ENCODE peak calls at places on chromosomes 3 and 15, in eight cellular contexts. One of them, this sample, is unnamed.

GRCh38 chr3:11195721-11196332 is 41.5 kb downstream of the HRH1 start:
- DNase-seq in spleen: no peak
- DNase-seq in lower leg skin: no peak
- DNase-seq in upper lobe of left lung: no peak
- DNase-seq in uterus: no peak
- DNase-seq in IMR-90: peak
- DNase-seq in GM12891: no peak
- DNase-seq in A549: no peak
- DNase-seq in this sample: no peak

GRCh38 chr3:57080171-57080570 is 19.7 kb downstream of the SPATA12 start:
- DNase-seq in IMR-90: no peak
- DNase-seq in lower leg skin: no peak
- DNase-seq in spleen: no peak
- DNase-seq in uterus: no peak
- DNase-seq in A549: no peak
- DNase-seq in GM12891: no peak
- DNase-seq in upper lobe of left lung: no peak
- DNase-seq in this sample: no peak

GRCh38 chr3:160566499-160566898 is 1.1 kb upstream of the KPNA4 start:
- DNase-seq in spleen: no peak
- DNase-seq in upper lobe of left lung: no peak
- DNase-seq in lower leg skin: no peak
- DNase-seq in uterus: no peak
- DNase-seq in IMR-90: no peak
- DNase-seq in GM12891: no peak
- DNase-seq in A549: no peak
- DNase-seq in this sample: no peak

GRCh38 chr15:60758961-60759729 is 280.2 kb upstream of the ICE2 start:
- DNase-seq in IMR-90: peak
- DNase-seq in uterus: no peak
- DNase-seq in GM12891: no peak
- DNase-seq in lower leg skin: no peak
- DNase-seq in spleen: no peak
- DNase-seq in upper lobe of left lung: no peak
- DNase-seq in A549: no peak
- DNase-seq in this sample: no peak

GRCh38 chr15:82300883-82301282 is 38.3 kb downstream of the SAXO2 start:
- DNase-seq in uterus: no peak
- DNase-seq in A549: no peak
- DNase-seq in IMR-90: no peak
- DNase-seq in spleen: no peak
- DNase-seq in upper lobe of left lung: no peak
- DNase-seq in GM12891: no peak
- DNase-seq in lower leg skin: no peak
- DNase-seq in this sample: no peak

GRCh38 chr3:46186856-46187700 is 21.0 kb downstream of the CCR1 start:
- DNase-seq in IMR-90: no peak
- DNase-seq in spleen: no peak
- DNase-seq in uterus: no peak
- DNase-seq in upper lobe of left lung: no peak
- DNase-seq in GM12891: peak
- DNase-seq in lower leg skin: no peak
- DNase-seq in A549: no peak
- DNase-seq in this sample: peak

GRCh38 chr15:80490431-80490990 is 86.3 kb downstream of the ARNT2 start:
- DNase-seq in upper lobe of left lung: no peak
- DNase-seq in A549: no peak
- DNase-seq in uterus: no peak
- DNase-seq in spleen: no peak
- DNase-seq in GM12891: no peak
- DNase-seq in IMR-90: no peak
- DNase-seq in lower leg skin: peak
- DNase-seq in this sample: no peak

GRCh38 chr3:64063207-64063981 is 40.1 kb upstream of the PSMD6 start:
- DNase-seq in upper lobe of left lung: no peak
- DNase-seq in A549: peak
- DNase-seq in lower leg skin: no peak
- DNase-seq in uterus: no peak
- DNase-seq in spleen: no peak
- DNase-seq in GM12891: no peak
- DNase-seq in IMR-90: peak
- DNase-seq in this sample: no peak

GRCh38 chr3:77887611-77888010 is 847.7 kb downstream of the ROBO2 start:
- DNase-seq in A549: no peak
- DNase-seq in uterus: no peak
- DNase-seq in upper lobe of left lung: no peak
- DNase-seq in GM12891: no peak
- DNase-seq in IMR-90: peak
- DNase-seq in spleen: no peak
- DNase-seq in lower leg skin: no peak
- DNase-seq in this sample: no peak

DNA sequence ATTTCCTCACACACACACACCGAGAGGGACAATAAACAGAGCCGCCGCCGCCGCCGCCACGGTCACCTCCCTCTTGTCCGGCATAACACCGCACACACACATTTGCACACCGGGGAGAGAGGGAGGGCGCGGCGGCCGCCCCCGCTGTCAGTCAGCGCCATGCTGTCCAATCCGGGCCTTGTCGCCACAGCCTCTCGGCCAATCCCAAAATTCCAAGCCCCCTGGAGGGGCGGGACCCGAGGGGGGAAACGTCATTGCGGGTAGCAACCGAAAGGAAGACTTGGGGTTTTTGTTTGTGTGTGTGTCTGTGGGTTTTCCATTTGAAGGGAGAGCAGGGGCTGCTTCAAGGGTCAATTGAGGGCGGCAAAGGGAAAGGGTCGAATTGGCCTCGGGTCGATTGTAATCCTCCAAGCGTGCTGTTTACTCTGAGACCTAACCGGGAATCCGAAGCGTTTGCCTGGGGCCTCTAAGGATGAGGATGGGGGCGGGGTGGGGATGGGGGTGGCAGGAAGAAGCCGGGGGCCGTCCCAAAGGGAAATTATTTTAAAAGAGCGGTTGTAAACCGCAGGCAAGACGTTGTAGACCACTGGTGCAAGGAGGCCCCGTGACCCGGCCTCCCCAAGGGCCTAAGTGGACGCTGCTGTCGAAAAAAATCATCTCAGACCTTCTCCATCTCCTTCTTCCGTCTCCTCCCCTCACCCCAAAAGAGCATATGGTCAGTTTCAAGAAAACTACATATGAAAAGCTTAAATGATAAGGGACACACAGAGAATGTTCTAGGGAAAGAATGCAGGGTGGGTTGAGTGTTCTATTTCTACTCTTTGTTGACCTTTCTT is at the start of gene TOP2B:
- DNase-seq in IMR-90: peak
- DNase-seq in spleen: peak
- DNase-seq in A549: peak
- DNase-seq in GM12891: peak
- DNase-seq in lower leg skin: peak
- DNase-seq in uterus: peak
- DNase-seq in upper lobe of left lung: peak
- DNase-seq in this sample: peak
- TF ChIP-seq POLR2A in IMR-90: peak
- TF ChIP-seq POLR2A in spleen: peak
- TF ChIP-seq POLR2A in A549: peak
- TF ChIP-seq POLR2A in GM12891: peak
- TF ChIP-seq POLR2A in lower leg skin: peak
- TF ChIP-seq POLR2A in uterus: peak
- TF ChIP-seq POLR2A in upper lobe of left lung: no peak
- TF ChIP-seq POLR2A in this sample: peak

GRCh38 chr3:49273825-49274532 is 3.1 kb downstream of the C3orf62 start:
- DNase-seq in upper lobe of left lung: no peak
- DNase-seq in IMR-90: no peak
- DNase-seq in GM12891: no peak
- DNase-seq in A549: no peak
- DNase-seq in lower leg skin: no peak
- DNase-seq in spleen: no peak
- DNase-seq in uterus: no peak
- DNase-seq in this sample: no peak

GRCh38 chr3:49279376-49279775 is 2.3 kb upstream of the C3orf62 start:
- DNase-seq in IMR-90: peak
- DNase-seq in upper lobe of left lung: no peak
- DNase-seq in GM12891: no peak
- DNase-seq in spleen: no peak
- DNase-seq in lower leg skin: no peak
- DNase-seq in uterus: no peak
- DNase-seq in A549: no peak
- DNase-seq in this sample: no peak

GRCh38 chr3:49278548-49278947 is 1.5 kb upstream of the C3orf62 start:
- DNase-seq in GM12891: no peak
- DNase-seq in uterus: no peak
- DNase-seq in A549: no peak
- DNase-seq in spleen: no peak
- DNase-seq in lower leg skin: no peak
- DNase-seq in IMR-90: no peak
- DNase-seq in upper lobe of left lung: no peak
- DNase-seq in this sample: no peak

GRCh38 chr3:49277357-49277723 is 308 bp upstream of the C3orf62 start:
- DNase-seq in A549: no peak
- DNase-seq in lower leg skin: no peak
- DNase-seq in upper lobe of left lung: no peak
- DNase-seq in GM12891: no peak
- DNase-seq in spleen: no peak
- DNase-seq in IMR-90: no peak
- DNase-seq in uterus: no peak
- DNase-seq in this sample: no peak

GRCh38 chr3:49276475-49277356 is at the start of gene C3orf62:
- DNase-seq in uterus: peak
- DNase-seq in A549: peak
- DNase-seq in GM12891: peak
- DNase-seq in lower leg skin: peak
- DNase-seq in IMR-90: peak
- DNase-seq in spleen: peak
- DNase-seq in upper lobe of left lung: peak
- DNase-seq in this sample: peak
- TF ChIP-seq POLR2A in uterus: peak
- TF ChIP-seq POLR2A in A549: peak
- TF ChIP-seq POLR2A in GM12891: peak
- TF ChIP-seq POLR2A in lower leg skin: no peak
- TF ChIP-seq POLR2A in IMR-90: no peak
- TF ChIP-seq POLR2A in spleen: no peak
- TF ChIP-seq POLR2A in upper lobe of left lung: no peak
- TF ChIP-seq POLR2A in this sample: peak

DNA sequence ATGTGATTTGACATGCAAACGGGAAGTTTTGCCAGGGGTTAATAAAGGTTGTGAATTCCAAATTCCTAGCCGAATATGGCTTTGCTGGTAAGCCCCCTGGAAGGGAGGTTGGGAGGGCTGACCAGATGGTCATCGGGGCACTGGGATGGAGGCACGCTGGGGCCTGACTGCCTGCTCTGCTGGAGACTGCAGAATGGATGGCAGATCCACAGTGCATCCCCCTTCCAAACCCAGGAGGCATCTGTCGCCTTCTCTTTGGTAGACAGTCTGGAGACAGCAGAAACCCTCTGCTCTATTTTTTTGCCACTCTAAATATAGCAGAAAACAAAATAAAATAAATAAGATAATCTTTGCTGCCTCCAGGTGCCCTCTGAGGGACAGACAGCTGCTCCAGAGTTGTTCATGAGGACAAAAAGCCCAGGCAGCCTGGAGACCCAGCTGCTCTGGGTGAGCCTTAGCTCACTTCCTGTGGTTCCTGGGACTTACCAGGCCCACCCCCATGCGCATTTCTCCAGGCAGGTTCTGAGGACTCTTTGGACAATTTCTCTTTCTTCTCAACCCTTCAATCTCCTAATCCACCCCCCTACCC is 6.1 kb upstream of the SPTBN5 start:
- DNase-seq in GM12891: no peak
- DNase-seq in uterus: no peak
- DNase-seq in lower leg skin: no peak
- DNase-seq in IMR-90: no peak
- DNase-seq in spleen: no peak
- DNase-seq in A549: no peak
- DNase-seq in upper lobe of left lung: no peak
- DNase-seq in this sample: no peak
- TF ChIP-seq POLR2A in GM12891: peak
- TF ChIP-seq POLR2A in uterus: no peak
- TF ChIP-seq POLR2A in lower leg skin: no peak
- TF ChIP-seq POLR2A in IMR-90: no peak
- TF ChIP-seq POLR2A in spleen: no peak
- TF ChIP-seq POLR2A in A549: no peak
- TF ChIP-seq POLR2A in upper lobe of left lung: no peak
- TF ChIP-seq POLR2A in this sample: no peak

GRCh38 chr3:48635222-48636021 is at the start of gene SLC26A6:
- DNase-seq in upper lobe of left lung: peak
- DNase-seq in lower leg skin: peak
- DNase-seq in IMR-90: peak
- DNase-seq in spleen: peak
- DNase-seq in A549: peak
- DNase-seq in GM12891: peak
- DNase-seq in uterus: peak
- DNase-seq in this sample: peak
- TF ChIP-seq POLR2A in upper lobe of left lung: no peak
- TF ChIP-seq POLR2A in lower leg skin: no peak
- TF ChIP-seq POLR2A in IMR-90: no peak
- TF ChIP-seq POLR2A in spleen: no peak
- TF ChIP-seq POLR2A in A549: peak
- TF ChIP-seq POLR2A in GM12891: no peak
- TF ChIP-seq POLR2A in uterus: peak
- TF ChIP-seq POLR2A in this sample: peak

GRCh38 chr15:101070024-101070423 is 150.9 kb downstream of the LRRK1 start:
- DNase-seq in A549: no peak
- DNase-seq in uterus: no peak
- DNase-seq in upper lobe of left lung: no peak
- DNase-seq in lower leg skin: no peak
- DNase-seq in IMR-90: no peak
- DNase-seq in spleen: peak
- DNase-seq in GM12891: no peak
- DNase-seq in this sample: no peak

GRCh38 chr15:101071651-101072050 is 152.5 kb downstream of the LRRK1 start:
- DNase-seq in spleen: peak
- DNase-seq in A549: no peak
- DNase-seq in uterus: no peak
- DNase-seq in upper lobe of left lung: no peak
- DNase-seq in lower leg skin: no peak
- DNase-seq in IMR-90: no peak
- DNase-seq in GM12891: no peak
- DNase-seq in this sample: no peak

GRCh38 chr15:101068961-101069734 is 150.0 kb downstream of the LRRK1 start:
- DNase-seq in lower leg skin: no peak
- DNase-seq in uterus: no peak
- DNase-seq in GM12891: no peak
- DNase-seq in upper lobe of left lung: no peak
- DNase-seq in A549: no peak
- DNase-seq in IMR-90: peak
- DNase-seq in spleen: peak
- DNase-seq in this sample: no peak

GRCh38 chr15:101068523-101068960 is 149.4 kb downstream of the LRRK1 start:
- DNase-seq in A549: no peak
- DNase-seq in uterus: no peak
- DNase-seq in lower leg skin: no peak
- DNase-seq in spleen: peak
- DNase-seq in IMR-90: peak
- DNase-seq in upper lobe of left lung: no peak
- DNase-seq in GM12891: no peak
- DNase-seq in this sample: no peak

GRCh38 chr15:101070502-101071273 is 151.5 kb downstream of the LRRK1 start:
- DNase-seq in upper lobe of left lung: no peak
- DNase-seq in uterus: no peak
- DNase-seq in A549: no peak
- DNase-seq in spleen: peak
- DNase-seq in lower leg skin: no peak
- DNase-seq in GM12891: no peak
- DNase-seq in IMR-90: peak
- DNase-seq in this sample: no peak
- TF ChIP-seq POLR2A in upper lobe of left lung: no peak
- TF ChIP-seq POLR2A in uterus: no peak
- TF ChIP-seq POLR2A in A549: no peak
- TF ChIP-seq POLR2A in spleen: no peak
- TF ChIP-seq POLR2A in lower leg skin: no peak
- TF ChIP-seq POLR2A in GM12891: no peak
- TF ChIP-seq POLR2A in IMR-90: peak
- TF ChIP-seq POLR2A in this sample: no peak

GRCh38 chr15:48330855-48331795 is at the start of gene DUT:
- DNase-seq in IMR-90: peak
- DNase-seq in A549: peak
- DNase-seq in upper lobe of left lung: peak
- DNase-seq in GM12891: peak
- DNase-seq in uterus: peak
- DNase-seq in lower leg skin: peak
- DNase-seq in spleen: peak
- DNase-seq in this sample: peak
- TF ChIP-seq POLR2A in IMR-90: peak
- TF ChIP-seq POLR2A in A549: peak
- TF ChIP-seq POLR2A in upper lobe of left lung: no peak
- TF ChIP-seq POLR2A in GM12891: peak
- TF ChIP-seq POLR2A in uterus: peak
- TF ChIP-seq POLR2A in lower leg skin: peak
- TF ChIP-seq POLR2A in spleen: no peak
- TF ChIP-seq POLR2A in this sample: peak